ENCODE peak calls at places on chromosome 20, in six cellular contexts. F is effector CD8-positive, alpha-beta T cell; L is GM04504; O is Peyer's patch; P is NCI-H526; D is DMS153. S is an unnamed sample.
A peak's percentile ranks its signal among the peaks of the same experiment; 100 is the strongest.

GRCh38 chr20:47220161-47220582 is 136.3 kb downstream of the ZMYND8 start:
- DNase-seq in L (peak; percentile 3), D (no peak), O (no peak), F (peak; percentile 22), P (peak; percentile 57), S (peak; percentile 31)

GRCh38 chr20:1313236-1313964 is 15.5 kb downstream of the SDCBP2 start:
- DNase-seq in L (no peak), P (peak; percentile 93), O (peak; percentile 77), D (peak; percentile 45), F (peak; percentile 63), S (peak; percentile 63)

GRCh38 chr20:53032021-53033001 is 60.2 kb downstream of the TSHZ2 start:
- DNase-seq in O (no peak), L (peak; percentile 65), D (no peak), P (no peak), F (no peak), S (peak; percentile 68)

GRCh38 chr20:25310921-25311728 is 63.2 kb downstream of the PYGB start:
- DNase-seq in D (no peak), P (no peak), F (no peak), L (peak; percentile 78), O (no peak), S (peak; percentile 40)

GRCh38 chr20:35952480-35953410 is 1.6 kb downstream of the SCAND1 start:
- DNase-seq in P (peak; percentile 8), D (no peak), O (no peak), F (no peak), L (no peak), S (no peak)

GRCh38 chr20:59752101-59752586 is 147.8 kb downstream of the PHACTR3 start:
- DNase-seq in L (no peak), O (no peak), F (no peak), P (peak; percentile 48), D (no peak), S (no peak)

GRCh38 chr20:50169329-50169823 is 15.9 kb upstream of the PEDS1 start:
- DNase-seq in L (peak; percentile 51), D (peak; percentile 40), F (peak; percentile 75), P (peak; percentile 85), O (peak; percentile 87), S (peak; percentile 59)

GRCh38 chr20:50574108-50574507 is 63.9 kb downstream of the PTPN1 start:
- DNase-seq in L (no peak), O (no peak), P (no peak), F (no peak), D (no peak), S (no peak)

GRCh38 chr20:3038454-3038853 is 5.0 kb upstream of the GNRH2 start:
- DNase-seq in P (no peak), O (no peak), L (no peak), F (no peak), D (no peak), S (no peak)

GRCh38 chr20:23995905-23996666 is 7.5 kb upstream of the GGTLC1 start:
- DNase-seq in D (no peak), O (peak; percentile 63), P (peak; percentile 86), F (peak; percentile 42), L (peak; percentile 6), S (no peak)

GRCh38 chr20:14062786-14063185 is 67.5 kb downstream of the MACROD2 start:
- DNase-seq in O (no peak), F (no peak), L (no peak), P (no peak), D (no peak), S (peak; percentile 45)

GRCh38 chr20:18705490-18705889 is 108.1 kb upstream of the SCP2D1 start:
- DNase-seq in O (no peak), D (no peak), P (no peak), L (peak; percentile 89), F (no peak), S (no peak)

GRCh38 chr20:38635721-38636285 is 34.2 kb downstream of the ARHGAP40 start:
- DNase-seq in P (peak; percentile 9), O (no peak), L (no peak), D (no peak), F (no peak), S (no peak)

GRCh38 chr20:40667503-40667902 is 21.5 kb downstream of the MAFB start:
- DNase-seq in F (no peak), D (no peak), O (no peak), P (no peak), L (no peak), S (no peak)

GRCh38 chr20:59010995-59011873 is 4.2 kb upstream of the CTSZ start:
- DNase-seq in F (no peak), D (peak; percentile 13), O (peak; percentile 45), L (peak; percentile 84), P (no peak), S (peak; percentile 81)

GRCh38 chr20:23363257-23363649 is 1.3 kb downstream of the GZF1 start:
- DNase-seq in P (no peak), O (no peak), L (no peak), F (no peak), D (no peak), S (peak; percentile 2)

GRCh38 chr20:1001981-1002681 is at the start of gene RSPO4:
- DNase-seq in O (no peak), P (peak; percentile 87), F (no peak), L (no peak), D (no peak), S (no peak)

GRCh38 chr20:41423026-41423425 is 56.4 kb upstream of the EMILIN3 start:
- DNase-seq in O (no peak), L (no peak), F (no peak), D (no peak), P (no peak), S (no peak)

GRCh38 chr20:35627121-35627520 is 11.5 kb downstream of the SPAG4 start:
- DNase-seq in D (no peak), P (no peak), L (no peak), O (no peak), F (no peak), S (no peak)

S was measured in H4.